ENCODE peak calls at places on chromosomes 16 and 17, in four cellular contexts. I is dermis blood vessel endothelial cell, X is GM04504, K is memory B cell. A is an unnamed sample.

GRCh38 chr17:39737761-39738567 is at the start of gene GRB7:
- DNase-seq in X (no peak), I (no peak), K (no peak), A (peak; percentile 71)

GRCh38 chr16:84482001-84482891 is 22.2 kb downstream of the MEAK7 start:
- DNase-seq in K (no peak), X (no peak), I (peak; percentile 48), A (no peak)

GRCh38 chr16:48318630-48319029 is 66.6 kb downstream of the SIAH1 start:
- DNase-seq in X (peak; percentile 32), I (peak; percentile 91), K (no peak), A (peak; percentile 55)

GRCh38 chr16:73265124-73265838 is 217.4 kb upstream of the ZFHX3 start:
- DNase-seq in K (no peak), I (peak; percentile 2), X (no peak), A (no peak)

GRCh38 chr16:86979061-86979460 is 338.1 kb downstream of the C16orf95 start:
- DNase-seq in K (no peak), I (no peak), X (no peak), A (no peak)

GRCh38 chr16:88932929-88933328 is 44.1 kb downstream of the CBFA2T3 start:
- DNase-seq in X (no peak), I (no peak), K (no peak), A (no peak)

GRCh38 chr17:12605222-12605621 is 60.5 kb upstream of the MYOCD start:
- DNase-seq in X (no peak), K (no peak), I (no peak), A (no peak)

GRCh38 chr16:4272114-4272954 is 489 bp downstream of the TFAP4 start:
- DNase-seq in K (peak; percentile 43), I (peak; percentile 45), X (no peak), A (peak; percentile 72)

GRCh38 chr16:59320657-59321056 is 586.5 kb upstream of the GOT2 start:
- DNase-seq in X (no peak), K (no peak), I (no peak), A (no peak)

GRCh38 chr17:67110619-67111018 is 66.3 kb downstream of the CACNG1 start:
- DNase-seq in I (no peak), X (no peak), K (no peak), A (no peak)

GRCh38 chr16:86651013-86651627 is 72.8 kb downstream of the FOXL1 start:
- DNase-seq in I (no peak), K (no peak), X (no peak), A (no peak)

GRCh38 chr16:51716195-51716594 is 565.1 kb upstream of the SALL1 start:
- DNase-seq in I (no peak), K (no peak), X (no peak), A (no peak)

GRCh38 chr17:58329035-58329807 is 626 bp upstream of the TSPOAP1 start:
- DNase-seq in X (no peak), K (peak; percentile 62), I (peak; percentile 16), A (peak; percentile 42)

GRCh38 chr17:2853722-2854580 is 57.7 kb downstream of the RAP1GAP2 start:
- DNase-seq in I (no peak), K (no peak), X (no peak), A (peak; percentile 62)

GRCh38 chr16:88493879-88494278 is 40.8 kb downstream of the ZFPM1 start:
- DNase-seq in K (no peak), I (no peak), X (no peak), A (no peak)

GRCh38 chr16:9070295-9070694 is 21.1 kb upstream of the HAPSTR1 start:
- DNase-seq in X (no peak), I (no peak), K (no peak), A (no peak)

GRCh38 chr16:24858219-24859041 is 12.7 kb downstream of the SLC5A11 start:
- DNase-seq in X (peak; percentile 20), K (peak; percentile 12), I (peak; percentile 78), A (peak; percentile 69)

GRCh38 chr16:67730326-67730725 is 11.2 kb upstream of the GFOD2 start:
- DNase-seq in K (no peak), X (no peak), I (no peak), A (no peak)

GRCh38 chr17:18859256-18859655 is 1.3 kb downstream of the PRPSAP2 start:
- DNase-seq in K (no peak), X (no peak), I (peak; percentile 6), A (peak; percentile 16)

GRCh38 chr17:41750866-41751265 is 16.4 kb upstream of the HAP1 start:
- DNase-seq in X (no peak), K (no peak), I (no peak), A (no peak)

GRCh38 chr16:80997139-80997798 is 9.4 kb downstream of the CMC2 start:
- DNase-seq in K (no peak), X (no peak), I (no peak), A (no peak)

GRCh38 chr16:2002406-2003230 is 7.0 kb downstream of the ZNF598 start:
- DNase-seq in I (no peak), X (no peak), K (no peak), A (no peak)

GRCh38 chr16:81807767-81808166 is 28.7 kb downstream of the PLCG2 start:
- DNase-seq in K (no peak), X (no peak), I (no peak), A (peak; percentile 32)

GRCh38 chr16:60151987-60152386 is 1417.9 kb upstream of the GOT2 start:
- DNase-seq in X (no peak), I (no peak), K (no peak), A (no peak)

GRCh38 chr17:1754430-1755112 is 7.3 kb upstream of the SERPINF1 start:
- DNase-seq in K (no peak), I (no peak), X (no peak), A (no peak)

GRCh38 chr16:30985401-30986128 is 558 bp downstream of the HSD3B7 start:
- DNase-seq in I (peak; percentile 19), X (no peak), K (no peak), A (peak; percentile 63)

GRCh38 chr16:12067714-12068401 is 91.3 kb downstream of the SNX29 start:
- DNase-seq in I (peak; percentile 91), X (peak; percentile 53), K (peak; percentile 75), A (peak; percentile 76)

GRCh38 chr17:40316571-40317344 is 7.8 kb downstream of the RARA start:
- DNase-seq in X (peak; percentile 69), I (peak; percentile 72), K (no peak), A (peak; percentile 85)

GRCh38 chr17:51078009-51078592 is 42.6 kb downstream of the SPAG9 start:
- DNase-seq in X (no peak), I (no peak), K (no peak), A (no peak)

GRCh38 chr17:42163113-42163512 is 8.3 kb upstream of the RAB5C start:
- DNase-seq in X (no peak), I (peak; percentile 40), K (no peak), A (peak; percentile 56)

GRCh38 chr17:63479495-63480184 is 2.8 kb downstream of the ACE start:
- DNase-seq in I (no peak), K (no peak), X (no peak), A (no peak)

GRCh38 chr16:13756411-13756810 is 163.5 kb upstream of the ERCC4 start:
- DNase-seq in K (no peak), I (no peak), X (no peak), A (no peak)